ENCODE peak calls at places on chromosomes 3 and 15, in five cellular contexts. One of them, this sample, is unnamed.
A peak's percentile ranks its signal among the peaks of the same experiment; 100 is the strongest.

GRCh38 chr15:55789066-55789660 is 46.2 kb upstream of the PRTG start:
- DNase-seq in activated effector memory CD4-positive, alpha-beta T cell treated with anti-CD3 and anti-CD28 coated beads, Interleukin-2, amount 50 U/mL, for 16 hours: peak; percentile 81
- DNase-seq in cardiac muscle cell: no peak
- DNase-seq in T1000: no peak
- DNase-seq in dorsolateral prefrontal cortex: no peak
- DNase-seq in this sample: peak; percentile 9

GRCh38 chr15:40420071-40420713 is 14.6 kb downstream of the IVD start:
- DNase-seq in cardiac muscle cell: no peak
- DNase-seq in activated effector memory CD4-positive, alpha-beta T cell treated with anti-CD3 and anti-CD28 coated beads, Interleukin-2, amount 50 U/mL, for 16 hours: no peak
- DNase-seq in T1000: no peak
- DNase-seq in dorsolateral prefrontal cortex: no peak
- DNase-seq in this sample: no peak

GRCh38 chr3:181554233-181554765 is 157.4 kb upstream of the SOX2 start:
- DNase-seq in activated effector memory CD4-positive, alpha-beta T cell treated with anti-CD3 and anti-CD28 coated beads, Interleukin-2, amount 50 U/mL, for 16 hours: no peak
- DNase-seq in T1000: no peak
- DNase-seq in dorsolateral prefrontal cortex: no peak
- DNase-seq in cardiac muscle cell: no peak
- DNase-seq in this sample: no peak

GRCh38 chr3:194384569-194385001 is 14.5 kb downstream of the GP5 start:
- DNase-seq in dorsolateral prefrontal cortex: no peak
- DNase-seq in activated effector memory CD4-positive, alpha-beta T cell treated with anti-CD3 and anti-CD28 coated beads, Interleukin-2, amount 50 U/mL, for 16 hours: no peak
- DNase-seq in cardiac muscle cell: no peak
- DNase-seq in T1000: no peak
- DNase-seq in this sample: no peak

GRCh38 chr3:180375831-180376230 is 226.1 kb upstream of the TTC14 start:
- DNase-seq in T1000: no peak
- DNase-seq in cardiac muscle cell: no peak
- DNase-seq in dorsolateral prefrontal cortex: no peak
- DNase-seq in activated effector memory CD4-positive, alpha-beta T cell treated with anti-CD3 and anti-CD28 coated beads, Interleukin-2, amount 50 U/mL, for 16 hours: no peak
- DNase-seq in this sample: no peak

GRCh38 chr3:129624347-129625070 is 18.0 kb upstream of the PLXND1 start:
- DNase-seq in dorsolateral prefrontal cortex: no peak
- DNase-seq in T1000: no peak
- DNase-seq in cardiac muscle cell: no peak
- DNase-seq in activated effector memory CD4-positive, alpha-beta T cell treated with anti-CD3 and anti-CD28 coated beads, Interleukin-2, amount 50 U/mL, for 16 hours: peak; percentile 52
- DNase-seq in this sample: no peak

GRCh38 chr15:96345560-96346389 is 15.3 kb downstream of the NR2F2 start:
- DNase-seq in T1000: no peak
- DNase-seq in activated effector memory CD4-positive, alpha-beta T cell treated with anti-CD3 and anti-CD28 coated beads, Interleukin-2, amount 50 U/mL, for 16 hours: no peak
- DNase-seq in cardiac muscle cell: peak; percentile 83
- DNase-seq in dorsolateral prefrontal cortex: no peak
- DNase-seq in this sample: peak; percentile 85

GRCh38 chr15:51621917-51622268 is 678 bp downstream of the DMXL2 start:
- DNase-seq in dorsolateral prefrontal cortex: peak; percentile 71
- DNase-seq in activated effector memory CD4-positive, alpha-beta T cell treated with anti-CD3 and anti-CD28 coated beads, Interleukin-2, amount 50 U/mL, for 16 hours: peak; percentile 65
- DNase-seq in cardiac muscle cell: peak; percentile 62
- DNase-seq in T1000: peak; percentile 33
- DNase-seq in this sample: peak; percentile 46

GRCh38 chr3:97301114-97301513 is 463.4 kb upstream of the ARL6 start:
- DNase-seq in T1000: no peak
- DNase-seq in cardiac muscle cell: no peak
- DNase-seq in activated effector memory CD4-positive, alpha-beta T cell treated with anti-CD3 and anti-CD28 coated beads, Interleukin-2, amount 50 U/mL, for 16 hours: no peak
- DNase-seq in dorsolateral prefrontal cortex: no peak
- DNase-seq in this sample: no peak

GRCh38 chr15:58362262-58362922 is 69.4 kb upstream of the LIPC start:
- DNase-seq in activated effector memory CD4-positive, alpha-beta T cell treated with anti-CD3 and anti-CD28 coated beads, Interleukin-2, amount 50 U/mL, for 16 hours: no peak
- DNase-seq in T1000: no peak
- DNase-seq in dorsolateral prefrontal cortex: no peak
- DNase-seq in cardiac muscle cell: no peak
- DNase-seq in this sample: no peak